ENCODE peak calls at places on chromosome 21, in ten cellular contexts. T, I, Q, P, M, V, S, H, R and O are unnamed samples.

GRCh38 chr21:45971487-45972352 is 9.8 kb upstream of the COL6A1 start:
- DNase-seq in H (peak; percentile 90), P (no peak), S (peak; percentile 43), M (no peak), T (no peak), Q (no peak), R (no peak), I (peak; percentile 76), V (no peak), O (peak; percentile 90)

GRCh38 chr21:44297525-44298290 is 2.1 kb upstream of the PFKL start:
- DNase-seq in P (peak; percentile 93), T (peak; percentile 89), S (peak; percentile 38), R (peak; percentile 81), M (peak; percentile 79), Q (no peak), H (peak; percentile 88), I (peak; percentile 88), V (peak; percentile 79), O (peak; percentile 81)

GRCh38 chr21:15250384-15250783 is 185.6 kb upstream of the NRIP1 start:
- DNase-seq in M (no peak), V (no peak), S (peak; percentile 68), I (no peak), H (peak; percentile 87), Q (peak; percentile 35), P (no peak), T (no peak), R (peak; percentile 5), O (peak; percentile 58)

GRCh38 chr21:17732306-17732705 is 86.8 kb downstream of the C21orf91 start:
- DNase-seq in M (no peak), V (no peak), T (no peak), R (no peak), H (peak; percentile 45), P (no peak), I (no peak), Q (peak; percentile 10), S (peak; percentile 25), O (peak; percentile 3)

GRCh38 chr21:15023782-15024181 is 41.0 kb downstream of the NRIP1 start:
- DNase-seq in T (no peak), Q (no peak), V (no peak), P (no peak), H (no peak), I (no peak), R (no peak), M (no peak), S (no peak), O (no peak)

GRCh38 chr21:46092026-46092764 is 5.7 kb upstream of the COL6A2 start:
- DNase-seq in I (peak; percentile 49), S (peak; percentile 99), Q (peak; percentile 29), V (no peak), P (no peak), H (peak; percentile 98), T (no peak), R (no peak), M (no peak), O (peak; percentile 97)

GRCh38 chr21:14114251-14114650 is 96.5 kb downstream of the LIPI start:
- DNase-seq in I (no peak), V (peak; percentile 31), R (no peak), S (no peak), M (no peak), Q (no peak), P (no peak), T (no peak), H (no peak), O (no peak)

GRCh38 chr21:34809822-34810221 is 141.0 kb downstream of the CLIC6 start:
- DNase-seq in V (no peak), I (no peak), M (no peak), Q (no peak), S (no peak), R (no peak), H (no peak), P (no peak), T (no peak), O (no peak)

DNA sequence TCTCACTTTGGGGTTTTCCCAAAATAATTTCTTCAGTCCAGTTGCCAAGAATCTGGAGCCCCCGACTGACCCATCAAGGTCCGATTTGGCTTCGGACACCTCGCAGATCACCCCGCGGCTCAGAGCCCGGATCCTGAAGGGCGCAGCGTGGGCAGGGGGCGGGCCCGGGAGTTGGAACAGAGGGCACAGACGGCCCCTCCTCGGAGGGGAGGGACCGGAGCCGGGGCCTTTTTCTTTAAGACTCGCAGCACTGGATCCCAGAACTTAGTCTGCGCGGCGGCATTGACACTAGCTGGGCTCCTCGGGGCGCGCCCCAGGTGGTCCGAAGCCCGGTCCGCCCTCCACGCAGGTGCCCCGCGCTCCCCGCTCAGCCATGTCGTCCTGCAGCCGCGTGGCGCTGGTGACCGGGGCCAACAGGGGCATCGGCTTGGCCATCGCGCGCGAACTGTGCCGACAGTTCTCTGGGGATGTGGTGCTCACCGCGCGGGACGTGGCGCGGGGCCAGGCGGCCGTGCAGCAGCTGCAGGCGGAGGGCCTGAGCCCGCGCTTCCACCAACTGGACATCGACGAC is at the start of gene CBR3:
- DNase-seq in M (peak; percentile 51), I (peak; percentile 68), S (peak; percentile 40), Q (no peak), R (peak; percentile 55), P (peak; percentile 48), V (peak; percentile 60), T (peak; percentile 66), H (peak; percentile 61), O (peak; percentile 91)
- H3K4me3 ChIP-seq in M (peak within 1 kb of the TSS; percentile 77), I (peak within 1 kb of the TSS; percentile 62), S (peak within 1 kb of the TSS; percentile 94), Q (peak within 1 kb of the TSS; percentile 57), R (peak within 1 kb of the TSS; percentile 63), P (peak within 1 kb of the TSS; percentile 49), V (peak within 1 kb of the TSS; percentile 76), T (peak within 1 kb of the TSS; percentile 61), H (peak within 1 kb of the TSS; percentile 76), O (peak within 1 kb of the TSS; percentile 83)

GRCh38 chr21:37006243-37006520 is 320 bp upstream of the RIPPLY3 start:
- DNase-seq in P (no peak), V (no peak), S (no peak), R (no peak), Q (no peak), I (no peak), M (no peak), T (no peak), H (no peak), O (no peak)

GRCh38 chr21:37005548-37006242 is 807 bp upstream of the RIPPLY3 start:
- DNase-seq in M (no peak), H (no peak), P (peak; percentile 58), V (no peak), S (no peak), I (no peak), R (no peak), T (no peak), Q (no peak), O (no peak)

GRCh38 chr21:37008705-37009104 is 2.2 kb downstream of the RIPPLY3 start:
- DNase-seq in H (no peak), V (no peak), M (no peak), I (no peak), Q (no peak), P (peak; percentile 52), R (no peak), T (no peak), S (no peak), O (no peak)

GRCh38 chr21:37009740-37010341 is 3.3 kb downstream of the RIPPLY3 start:
- DNase-seq in M (peak; percentile 80), R (peak; percentile 87), I (peak; percentile 87), T (peak; percentile 96), Q (peak; percentile 55), S (peak; percentile 68), P (peak; percentile 92), V (peak; percentile 83), H (peak; percentile 88), O (peak; percentile 82)

GRCh38 chr21:37006521-37007291 is at the start of gene RIPPLY3:
- DNase-seq in T (no peak), P (peak; percentile 66), R (peak; percentile 29), H (peak; percentile 22), V (no peak), S (peak; percentile 19), Q (no peak), I (no peak), M (no peak), O (peak; percentile 8)
- TF ChIP-seq CTCF in T (no peak), P (no peak), R (no peak), H (no peak), V (no peak), S (no peak), Q (no peak), I (no peak), M (no peak), O (no peak)

DNA sequence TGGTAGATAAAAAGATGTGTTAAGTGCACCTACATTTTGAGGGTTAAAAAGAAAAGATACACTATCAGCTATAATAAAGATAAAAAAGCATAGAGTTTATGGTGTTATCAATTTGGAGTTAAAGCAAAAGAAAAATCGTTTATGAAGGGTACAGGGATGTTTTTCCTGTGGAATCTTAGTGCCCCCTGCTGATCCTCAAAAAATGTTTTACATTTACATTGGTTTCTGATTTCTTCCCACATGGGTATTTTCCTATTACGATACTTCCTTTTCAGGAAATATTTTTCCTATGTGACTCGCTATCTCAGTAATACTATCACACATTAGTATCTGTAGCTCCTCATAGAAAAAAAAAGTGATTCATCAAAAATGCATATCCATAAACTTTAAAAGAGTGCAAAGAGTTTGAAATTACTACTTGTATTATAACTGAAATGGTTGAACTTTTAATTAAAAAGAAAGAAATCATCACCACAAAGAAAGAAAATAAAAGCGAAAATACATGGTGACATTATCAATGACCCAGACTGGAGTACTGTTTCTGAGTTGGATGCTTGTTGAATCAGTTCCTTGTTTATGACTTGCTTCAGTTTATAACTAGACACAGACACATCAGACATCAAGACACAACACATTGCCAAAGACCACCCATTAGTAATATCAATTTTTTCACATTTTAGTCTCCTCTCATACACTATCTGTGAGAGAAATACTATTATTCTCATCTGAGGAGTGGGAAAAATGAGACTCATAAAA is 293.2 kb downstream of the MRPL39 start:
- DNase-seq in P (no peak), R (no peak), T (no peak), M (no peak), I (no peak), V (no peak), H (peak; percentile 62), Q (no peak), S (peak; percentile 20), O (peak; percentile 67)
- H3K4me3 ChIP-seq in P (no peak overlapping the region), R (no peak overlapping the region), T (no peak overlapping the region), M (no peak overlapping the region), I (no peak overlapping the region), V (no peak overlapping the region), H (no peak overlapping the region), Q (no peak overlapping the region), S (no peak overlapping the region), O (no peak overlapping the region)

DNA sequence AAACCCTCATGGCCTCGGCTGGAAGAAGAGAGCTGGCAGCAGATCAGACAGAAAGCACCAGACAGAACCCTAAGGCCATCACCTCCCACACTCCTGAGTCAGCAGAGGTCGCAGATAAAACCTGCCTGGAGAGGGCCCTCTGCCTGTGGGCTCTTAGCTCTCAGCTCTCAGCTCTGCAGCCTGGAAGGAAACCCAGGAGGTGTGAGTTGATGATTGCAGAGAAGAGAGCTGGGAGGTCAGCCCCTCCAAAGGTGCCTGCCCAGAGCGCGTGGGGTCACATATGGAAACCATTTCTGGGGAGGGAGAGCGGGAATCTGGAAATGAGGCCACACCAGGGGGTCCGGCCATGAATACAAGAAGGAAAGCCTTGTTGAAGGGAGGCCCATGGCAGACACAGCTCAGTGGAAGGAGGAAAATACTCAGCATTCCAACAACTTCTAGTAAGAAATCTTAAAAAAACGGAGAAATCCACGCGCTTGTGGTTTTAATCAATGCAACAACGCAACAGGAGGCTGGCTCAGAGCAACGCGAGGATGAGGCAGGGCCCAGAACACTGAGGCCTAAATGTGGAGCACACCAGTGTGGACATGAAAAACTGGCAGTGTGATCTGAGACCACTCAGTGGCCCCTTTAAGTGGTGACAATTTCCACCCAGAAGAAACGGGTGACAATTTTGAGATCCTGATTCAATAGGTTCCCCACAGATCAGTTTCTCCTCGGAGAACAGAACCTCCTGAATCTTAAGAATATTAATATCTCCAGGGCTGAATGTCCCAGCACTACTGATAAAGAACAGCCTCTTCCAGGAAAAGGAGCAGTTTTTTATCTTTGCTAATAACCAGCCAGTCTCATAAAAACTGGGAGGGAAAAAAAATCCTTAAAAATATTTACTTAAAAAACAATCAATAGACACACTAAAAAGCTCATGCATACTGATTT is 45.7 kb downstream of the PSMG1 start:
- DNase-seq in R (peak; percentile 56), V (no peak), M (no peak), Q (no peak), P (peak; percentile 33), I (no peak), T (no peak), S (peak; percentile 46), H (no peak), O (peak; percentile 63)
- TF ChIP-seq CTCF in R (no peak), V (no peak), M (no peak), Q (no peak), P (no peak), I (no peak), T (no peak), S (no peak), H (no peak), O (no peak)